ENCODE peak calls at places on chromosomes 6 and 20, in six cellular contexts. A, X, P, U, O and K are unnamed samples.

GRCh38 chr6:19327246-19327645 is 509.9 kb upstream of the ID4 start:
- DNase-seq in A (no peak), X (no peak), P (no peak), U (no peak), O (no peak), K (no peak)

GRCh38 chr6:40116829-40117228 is 182.6 kb upstream of the MOCS1 start:
- DNase-seq in A (no peak), X (no peak), P (no peak), U (no peak), O (no peak), K (no peak)

GRCh38 chr6:1586256-1586655 is 23.5 kb upstream of the FOXC1 start:
- DNase-seq in A (no peak), X (no peak), P (peak), U (no peak), O (no peak), K (no peak)

GRCh38 chr20:63858393-63859165 is 2.7 kb upstream of the ABHD16B start:
- DNase-seq in A (peak), X (peak), P (no peak), U (no peak), O (no peak), K (no peak)

GRCh38 chr20:62128499-62128898 is 6.2 kb downstream of the LSM14B start:
- DNase-seq in A (no peak), X (no peak), P (no peak), U (no peak), O (no peak), K (no peak)

GRCh38 chr6:159633196-159633595 is 59.8 kb downstream of the SOD2 start:
- DNase-seq in A (peak), X (no peak), P (no peak), U (no peak), O (no peak), K (no peak)

GRCh38 chr6:103273048-103273447 is 1586.7 kb downstream of the HACE1 start:
- DNase-seq in A (no peak), X (no peak), P (no peak), U (no peak), O (no peak), K (peak)

GRCh38 chr20:23889775-23890187 is 10.2 kb upstream of the CST5 start:
- DNase-seq in A (peak), X (no peak), P (no peak), U (peak), O (no peak), K (no peak)

GRCh38 chr20:34522969-34523871 is 7.0 kb downstream of the DYNLRB1 start:
- DNase-seq in A (peak), X (no peak), P (peak), U (peak), O (peak), K (no peak)

GRCh38 chr20:13840093-13840465 is 55.3 kb downstream of the NDUFAF5 start:
- DNase-seq in A (no peak), X (no peak), P (no peak), U (no peak), O (no peak), K (no peak)

GRCh38 chr20:13356591-13356990 is 135.5 kb downstream of the ISM1 start:
- DNase-seq in A (no peak), X (no peak), P (no peak), U (no peak), O (no peak), K (no peak)

GRCh38 chr6:131565041-131565440 is 8.0 kb upstream of the ARG1 start:
- DNase-seq in A (no peak), X (no peak), P (no peak), U (no peak), O (no peak), K (no peak)

GRCh38 chr6:10809098-10809497 is 29.2 kb downstream of the MAK start:
- DNase-seq in A (peak), X (no peak), P (no peak), U (no peak), O (no peak), K (no peak)

GRCh38 chr6:15089569-15090144 is 156.2 kb upstream of the JARID2 start:
- DNase-seq in A (no peak), X (no peak), P (peak), U (peak), O (no peak), K (no peak)

GRCh38 chr20:21162631-21163030 is 36.7 kb downstream of the KIZ start:
- DNase-seq in A (no peak), X (no peak), P (no peak), U (no peak), O (no peak), K (no peak)
- TF ChIP-seq POLR2AphosphoS5 in A (no peak), X (no peak), P (peak), U (no peak), O (no peak), K (no peak)

GRCh38 chr6:168526841-168527281 is 85.9 kb downstream of the SMOC2 start:
- DNase-seq in A (no peak), X (no peak), P (no peak), U (peak), O (no peak), K (no peak)
- TF ChIP-seq POLR2AphosphoS5 in A (no peak), X (no peak), P (peak), U (peak), O (no peak), K (no peak)

DNA sequence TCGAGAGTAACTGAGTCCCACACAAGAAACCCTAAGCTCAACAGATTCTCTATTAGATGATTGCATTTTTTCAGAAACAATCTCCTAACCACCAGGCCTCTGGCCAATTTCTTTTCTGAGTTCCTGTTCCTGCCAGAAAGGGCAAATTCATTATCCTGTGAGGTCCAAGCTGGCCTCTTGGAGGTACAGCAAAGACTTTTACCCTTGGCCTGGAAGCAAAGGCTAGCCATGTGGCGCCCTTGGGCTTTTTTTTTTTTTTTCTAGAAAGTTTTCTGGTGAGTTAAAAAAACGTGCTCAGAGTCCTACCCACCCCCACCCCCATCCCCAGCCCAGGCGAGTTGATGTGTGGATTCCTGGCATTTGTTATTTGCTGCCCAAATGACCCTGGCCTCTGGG is 59.0 kb upstream of the EEF1A1 start:
- DNase-seq in A (peak), X (no peak), P (no peak), U (no peak), O (no peak), K (no peak)
- TF ChIP-seq POLR2AphosphoS5 in A (no peak), X (no peak), P (no peak), U (no peak), O (no peak), K (no peak)

DNA sequence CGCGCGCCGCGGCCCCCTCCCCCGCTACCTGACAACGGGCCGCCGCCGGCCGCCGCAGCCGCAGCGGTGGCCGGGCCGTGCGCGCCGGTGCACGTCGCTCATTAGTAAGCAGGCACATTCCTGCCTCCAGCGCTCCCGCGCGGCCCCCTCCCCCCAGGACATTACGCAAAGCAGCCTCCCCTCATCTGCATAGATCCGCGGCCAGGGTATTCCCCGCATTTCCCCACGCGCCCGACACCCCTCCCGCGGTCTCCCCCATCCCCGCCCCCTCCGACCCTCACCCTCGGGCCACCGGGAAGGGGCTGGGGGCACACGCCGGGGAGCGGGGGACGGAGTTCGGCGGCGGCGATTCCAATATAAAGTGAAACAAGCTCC is at the start of gene HIVEP2:
- DNase-seq in A (peak), X (peak), P (peak), U (peak), O (peak), K (no peak)
- TF ChIP-seq POLR2AphosphoS5 in A (no peak), X (no peak), P (no peak), U (no peak), O (no peak), K (no peak)

DNA sequence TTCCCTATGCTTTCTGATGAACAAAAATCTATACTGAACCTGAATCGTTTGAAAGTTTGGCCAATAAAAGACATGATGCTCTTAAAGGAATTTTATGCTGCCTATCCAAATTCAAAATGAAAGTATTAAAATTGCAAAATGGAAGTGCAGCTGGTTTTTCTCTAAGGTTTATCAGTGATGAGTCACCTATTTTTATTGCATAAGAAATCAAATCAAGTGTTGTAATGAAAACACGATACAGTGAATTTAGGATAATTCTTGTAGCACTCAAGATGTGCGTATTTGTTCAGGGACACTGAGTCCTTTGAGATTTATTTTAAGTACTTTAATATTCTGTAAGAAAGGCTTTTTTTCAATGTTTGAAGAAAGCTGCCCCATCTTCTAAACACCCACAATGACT is 409.5 kb downstream of the ADGRB3 start:
- DNase-seq in A (no peak), X (no peak), P (no peak), U (no peak), O (no peak), K (no peak)
- TF ChIP-seq POLR2AphosphoS5 in A (no peak), X (no peak), P (no peak), U (no peak), O (no peak), K (no peak)

DNA sequence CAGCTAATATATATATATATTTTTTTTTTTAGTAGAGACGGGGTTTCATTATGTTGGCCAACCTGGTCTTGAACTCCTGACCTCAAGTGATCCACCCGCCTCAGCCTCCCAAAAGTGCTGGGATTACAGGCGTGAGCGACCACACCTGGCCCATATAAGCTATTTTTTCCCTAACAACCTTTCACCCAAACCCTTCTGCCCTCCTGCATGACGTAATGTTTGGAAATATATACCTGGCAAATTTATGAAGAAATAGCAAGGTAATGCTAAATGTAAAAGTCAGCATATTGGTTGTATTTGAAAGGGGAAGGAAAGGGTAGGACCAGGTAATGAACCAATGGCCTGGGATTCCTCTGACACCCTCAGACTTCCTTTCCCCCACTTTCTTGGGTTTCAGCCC is 325.5 kb upstream of the ARID1B start:
- DNase-seq in A (no peak), X (no peak), P (peak), U (no peak), O (no peak), K (no peak)
- TF ChIP-seq POLR2AphosphoS5 in A (no peak), X (no peak), P (no peak), U (no peak), O (no peak), K (no peak)